ENCODE peak calls at places on chromosomes 13 and 19, in four cellular contexts. O, B, I and X are unnamed samples.

GRCh38 chr19:45558399-45558878 is 26.2 kb downstream of the OPA3 start:
- DNase-seq in O (no peak), B (peak; percentile 92), I (peak; percentile 55), X (no peak)

GRCh38 chr13:70732611-70733010 is 624.4 kb upstream of the KLHL1 start:
- DNase-seq in O (no peak), B (no peak), I (no peak), X (no peak)

GRCh38 chr19:10259162-10259905 is 7.3 kb downstream of the MRPL4 start:
- DNase-seq in O (no peak), B (peak; percentile 94), I (peak; percentile 89), X (peak; percentile 78)

GRCh38 chr13:31755803-31756212 is 16.5 kb downstream of the RXFP2 start:
- DNase-seq in O (no peak), B (no peak), I (no peak), X (peak; percentile 91)

GRCh38 chr13:22062478-22063205 is 391.8 kb downstream of the FGF9 start:
- DNase-seq in O (no peak), B (no peak), I (no peak), X (no peak)

GRCh38 chr13:75635101-75635620 is 969 bp upstream of the LMO7 start:
- DNase-seq in O (no peak), B (no peak), I (no peak), X (peak; percentile 48)

GRCh38 chr19:383040-383439 is 25.9 kb downstream of the C2CD4C start:
- DNase-seq in O (no peak), B (no peak), I (no peak), X (no peak)

GRCh38 chr19:17832443-17833208 is 11.3 kb upstream of the INSL3 start:
- DNase-seq in O (no peak), B (no peak), I (no peak), X (no peak)

GRCh38 chr13:32032780-32033179 is 1.2 kb downstream of the FRY start:
- DNase-seq in O (no peak), B (no peak), I (no peak), X (no peak)

GRCh38 chr13:51000576-51001260 is 91.1 kb downstream of the RNASEH2B start:
- DNase-seq in O (peak; percentile 80), B (no peak), I (no peak), X (peak; percentile 12)

GRCh38 chr13:49323344-49323743 is 75.6 kb downstream of the CDADC1 start:
- DNase-seq in O (no peak), B (no peak), I (no peak), X (no peak)

GRCh38 chr19:23758187-23759074 is at the start of gene ZNF681:
- DNase-seq in O (peak; percentile 73), B (peak; percentile 89), I (peak; percentile 85), X (peak; percentile 86)

GRCh38 chr19:17616961-17617806 is 61.7 kb downstream of the COLGALT1 start:
- DNase-seq in O (peak; percentile 47), B (peak; percentile 22), I (no peak), X (peak; percentile 43)

GRCh38 chr13:51663980-51664957 is 80.0 kb downstream of the WDFY2 start:
- DNase-seq in O (no peak), B (no peak), I (no peak), X (no peak)

GRCh38 chr19:732325-733069 is 18.4 kb upstream of the MISP start:
- DNase-seq in O (no peak), B (no peak), I (no peak), X (no peak)

GRCh38 chr19:1473056-1473400 is 6.0 kb downstream of the C19orf25 start:
- DNase-seq in O (no peak), B (no peak), I (no peak), X (no peak)

GRCh38 chr19:41528106-41528505 is 47.9 kb upstream of the CEACAM21 start:
- DNase-seq in O (peak; percentile 30), B (no peak), I (no peak), X (no peak)

GRCh38 chr19:53983457-53984289 is 7.8 kb upstream of the CACNG6 start:
- DNase-seq in O (no peak), B (no peak), I (no peak), X (no peak)

GRCh38 chr13:93233997-93234416 is 7.4 kb downstream of the GPC6 start:
- DNase-seq in O (no peak), B (peak; percentile 3), I (no peak), X (no peak)

GRCh38 chr19:5046339-5047039 is 77.6 kb downstream of the KDM4B start:
- DNase-seq in O (no peak), B (peak; percentile 10), I (peak; percentile 94), X (peak; percentile 45)

GRCh38 chr19:19081642-19082151 is 17.9 kb downstream of the SLC25A42 start:
- DNase-seq in O (no peak), B (no peak), I (peak; percentile 22), X (no peak)

GRCh38 chr19:20478936-20479335 is 86.6 kb downstream of the ZNF737 start:
- DNase-seq in O (no peak), B (no peak), I (no peak), X (no peak)

GRCh38 chr13:49082653-49083536 is 107.2 kb downstream of the FNDC3A start:
- DNase-seq in O (peak; percentile 90), B (no peak), I (no peak), X (peak; percentile 81)

GRCh38 chr13:51168623-51169022 is 53.6 kb upstream of the FAM124A start:
- DNase-seq in O (no peak), B (no peak), I (no peak), X (no peak)

GRCh38 chr19:55907746-55908145 is 24.4 kb downstream of the NLRP13 start:
- DNase-seq in O (no peak), B (no peak), I (no peak), X (no peak)

GRCh38 chr19:18093439-18094161 is 4.0 kb upstream of the MAST3 start:
- DNase-seq in O (peak; percentile 52), B (peak; percentile 70), I (no peak), X (peak; percentile 26)

GRCh38 chr19:49475995-49476880 is 2.2 kb downstream of the FLT3LG start:
- DNase-seq in O (no peak), B (peak; percentile 60), I (no peak), X (no peak)

GRCh38 chr19:38400361-38400760 is 2.5 kb upstream of the FAM98C start:
- DNase-seq in O (no peak), B (no peak), I (no peak), X (no peak)

GRCh38 chr13:51152713-51153112 is 41.6 kb upstream of the C13orf42 start:
- DNase-seq in O (no peak), B (no peak), I (no peak), X (no peak)

GRCh38 chr13:39588384-39588783 is 14.6 kb downstream of the LHFPL6 start:
- DNase-seq in O (no peak), B (no peak), I (no peak), X (no peak)

GRCh38 chr19:28426902-28427232 is 786.1 kb downstream of the UQCRFS1 start:
- DNase-seq in O (peak; percentile 22), B (peak; percentile 29), I (no peak), X (no peak)

GRCh38 chr13:27176772-27177171 is 5.2 kb upstream of the USP12 start:
- DNase-seq in O (no peak), B (no peak), I (no peak), X (no peak)

GRCh38 chr13:27182844-27183497 is 11.4 kb upstream of the USP12 start:
- DNase-seq in O (no peak), B (no peak), I (peak; percentile 68), X (peak; percentile 96)

GRCh38 chr13:27174766-27175455 is 3.3 kb upstream of the USP12 start:
- DNase-seq in O (no peak), B (no peak), I (no peak), X (peak; percentile 72)

GRCh38 chr13:27182054-27182453 is 10.4 kb upstream of the USP12 start:
- DNase-seq in O (no peak), B (no peak), I (no peak), X (no peak)

DNA sequence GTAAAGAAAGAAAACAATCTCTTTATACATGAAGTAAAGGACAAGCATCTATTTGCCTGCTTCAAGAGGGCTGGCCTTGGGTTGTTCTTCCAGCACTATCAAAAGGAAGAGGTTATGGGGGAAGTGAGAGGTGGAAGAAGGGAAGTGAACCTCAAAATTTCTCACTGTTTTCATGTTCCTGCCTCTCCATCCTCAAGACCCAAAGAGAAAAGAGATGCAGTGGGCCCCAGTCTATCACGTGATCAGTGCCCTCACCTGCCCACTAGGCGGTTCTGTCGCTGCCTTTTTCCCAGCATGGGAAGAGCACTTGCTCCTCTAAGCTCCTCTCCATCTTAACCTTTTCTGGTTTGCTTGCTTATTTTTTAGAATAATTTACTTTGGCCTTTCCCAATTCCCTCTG is 6.2 kb upstream of the USP12 start:
- DNase-seq in O (no peak), B (no peak), I (no peak), X (no peak)
- TF ChIP-seq CTCF in O (peak; percentile 28), B (peak; percentile 27), I (no peak), X (peak; percentile 28)

DNA sequence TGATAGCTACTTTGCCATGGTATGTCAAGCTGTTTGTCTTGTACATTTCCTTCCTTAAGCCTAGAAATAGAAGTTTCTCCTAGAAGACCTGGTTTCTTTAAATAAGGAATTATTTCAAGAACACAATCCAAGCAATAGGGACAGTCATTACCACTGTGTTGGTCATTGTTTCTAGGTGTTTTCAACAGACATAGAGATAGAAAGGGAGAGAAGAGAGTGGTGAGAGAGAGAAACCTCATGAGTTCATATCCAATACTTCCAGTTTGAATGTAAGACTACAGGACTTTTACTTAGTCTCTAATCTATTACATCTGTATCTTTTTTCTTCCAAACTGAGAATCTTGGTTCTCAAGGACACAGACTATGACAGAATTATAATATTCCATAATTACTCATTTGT is 245.9 kb upstream of the STARD13 start:
- DNase-seq in O (no peak), B (no peak), I (no peak), X (no peak)
- TF ChIP-seq CTCF in O (no peak), B (no peak), I (no peak), X (no peak)

DNA sequence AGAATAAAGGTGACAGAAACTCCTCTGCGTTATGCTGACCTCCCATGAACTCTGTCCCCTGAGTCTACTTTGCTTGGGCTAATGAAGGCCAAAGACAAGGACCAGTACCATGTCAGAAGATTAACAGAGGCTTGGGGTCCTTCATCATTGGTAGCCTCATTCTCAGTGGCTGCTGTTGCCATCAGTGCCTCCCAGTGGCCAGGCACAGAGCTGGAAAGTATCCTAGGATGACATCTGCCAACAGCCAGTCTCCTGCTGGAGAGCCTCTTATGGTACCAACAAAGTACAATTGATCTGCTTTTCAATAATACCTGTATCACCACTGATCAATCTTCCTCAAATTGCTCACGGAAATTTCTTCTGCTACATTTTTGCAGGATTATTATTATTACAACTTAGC is 281.6 kb downstream of the DNAJC15 start:
- DNase-seq in O (no peak), B (no peak), I (no peak), X (no peak)
- TF ChIP-seq CTCF in O (peak; percentile 30), B (peak; percentile 27), I (no peak), X (peak; percentile 10)

GRCh38 chr19:35074426-35075201 is 33.1 kb downstream of the HPN start:
- DNase-seq in O (no peak), B (no peak), I (no peak), X (no peak)

GRCh38 chr19:35076026-35076370 is 34.5 kb downstream of the HPN start:
- DNase-seq in O (no peak), B (no peak), I (no peak), X (no peak)

GRCh38 chr19:35075202-35076025 is 33.9 kb downstream of the HPN start:
- DNase-seq in O (no peak), B (no peak), I (no peak), X (no peak)

GRCh38 chr19:35073516-35073915 is 32.0 kb downstream of the HPN start:
- DNase-seq in O (no peak), B (no peak), I (no peak), X (no peak)

DNA sequence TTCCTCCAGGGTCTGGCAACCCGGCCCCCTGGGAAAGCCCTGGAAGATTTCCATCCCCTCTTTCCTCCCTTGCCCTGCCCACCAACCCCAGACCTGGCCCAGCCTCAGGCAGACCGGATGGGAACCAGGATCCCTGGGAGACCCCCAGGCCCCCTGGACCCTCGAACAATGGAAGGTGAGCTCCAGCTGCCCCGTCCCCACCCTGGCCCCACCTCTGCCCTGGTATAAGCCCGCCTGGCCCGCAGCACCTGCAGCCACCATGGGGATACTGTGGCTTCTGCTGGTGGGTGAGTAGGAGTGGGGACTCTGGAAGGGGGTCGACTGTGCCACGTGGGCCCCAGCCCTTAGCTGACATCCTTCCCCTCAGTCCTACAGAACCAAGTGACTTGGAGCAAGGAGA is 32.4 kb downstream of the HPN start:
- DNase-seq in O (no peak), B (no peak), I (no peak), X (no peak)
- TF ChIP-seq CTCF in O (no peak), B (no peak), I (no peak), X (no peak)